ENCODE peak calls at places on chromosomes 3 and 15, in eight cellular contexts. I is lower lobe of right lung; U is uterus; M is hepatocyte; N is right atrium auricular region; E is CD4-positive, alpha-beta T cell; W is Peyer's patch; D is fibroblast of lung. K is an unnamed sample. For H3K9me3, the result is how much of the 10 kb centered on the place peaks cover.

GRCh38 chr3:156617145-156617544 is 57.2 kb upstream of the TIPARP start:
- DNase-seq in I (no peak), D (peak), N (no peak), M (no peak), E (no peak), U (no peak), W (no peak), K (no peak)

GRCh38 chr3:111904376-111905241 is 45.5 kb downstream of the PHLDB2 start:
- DNase-seq in M (peak), I (no peak), W (no peak), N (no peak), U (no peak), E (no peak), D (peak), K (no peak)

GRCh38 chr3:183650554-183650953 is 15.1 kb downstream of the KLHL24 start:
- DNase-seq in M (no peak), U (no peak), D (peak), W (no peak), I (no peak), N (no peak), E (no peak), K (no peak)

GRCh38 chr3:30752961-30753360 is 141.5 kb downstream of the GADL1 start:
- DNase-seq in W (peak), U (no peak), I (no peak), N (no peak), E (no peak), D (peak), M (peak), K (no peak)

GRCh38 chr15:71549100-71549499 is 261.3 kb upstream of the NR2E3 start:
- DNase-seq in D (no peak), N (no peak), U (no peak), E (no peak), M (no peak), W (no peak), I (no peak), K (no peak)

GRCh38 chr3:127722104-127722784 is 49.5 kb downstream of the ABTB1 start:
- DNase-seq in I (no peak), W (no peak), M (no peak), U (no peak), D (no peak), N (no peak), E (no peak), K (no peak)

GRCh38 chr3:86785381-86785780 is 205.6 kb downstream of the VGLL3 start:
- DNase-seq in M (peak), E (no peak), W (no peak), I (no peak), D (peak), N (no peak), U (no peak), K (no peak)

GRCh38 chr15:95495033-95495541 is 835.4 kb upstream of the NR2F2 start:
- DNase-seq in M (peak), U (no peak), I (no peak), W (no peak), D (peak), N (no peak), E (no peak), K (no peak)

GRCh38 chr3:196537319-196537984 is 22.3 kb upstream of the SMCO1 start:
- DNase-seq in D (no peak), U (peak), E (peak), I (no peak), M (no peak), N (no peak), W (peak), K (no peak)

GRCh38 chr3:184740509-184741258 is 28.8 kb upstream of the MAGEF1 start:
- DNase-seq in I (no peak), W (peak), M (no peak), U (peak), E (no peak), N (no peak), D (peak), K (peak)

GRCh38 chr3:67083277-67083676 is 85.2 kb downstream of the KBTBD8 start:
- DNase-seq in W (peak), I (no peak), N (no peak), E (peak), U (no peak), M (no peak), D (peak), K (no peak)

GRCh38 chr15:43524254-43524847 is 6.9 kb downstream of the MAP1A start:
- DNase-seq in D (no peak), E (no peak), M (no peak), N (no peak), U (no peak), I (no peak), W (no peak), K (no peak)

DNA sequence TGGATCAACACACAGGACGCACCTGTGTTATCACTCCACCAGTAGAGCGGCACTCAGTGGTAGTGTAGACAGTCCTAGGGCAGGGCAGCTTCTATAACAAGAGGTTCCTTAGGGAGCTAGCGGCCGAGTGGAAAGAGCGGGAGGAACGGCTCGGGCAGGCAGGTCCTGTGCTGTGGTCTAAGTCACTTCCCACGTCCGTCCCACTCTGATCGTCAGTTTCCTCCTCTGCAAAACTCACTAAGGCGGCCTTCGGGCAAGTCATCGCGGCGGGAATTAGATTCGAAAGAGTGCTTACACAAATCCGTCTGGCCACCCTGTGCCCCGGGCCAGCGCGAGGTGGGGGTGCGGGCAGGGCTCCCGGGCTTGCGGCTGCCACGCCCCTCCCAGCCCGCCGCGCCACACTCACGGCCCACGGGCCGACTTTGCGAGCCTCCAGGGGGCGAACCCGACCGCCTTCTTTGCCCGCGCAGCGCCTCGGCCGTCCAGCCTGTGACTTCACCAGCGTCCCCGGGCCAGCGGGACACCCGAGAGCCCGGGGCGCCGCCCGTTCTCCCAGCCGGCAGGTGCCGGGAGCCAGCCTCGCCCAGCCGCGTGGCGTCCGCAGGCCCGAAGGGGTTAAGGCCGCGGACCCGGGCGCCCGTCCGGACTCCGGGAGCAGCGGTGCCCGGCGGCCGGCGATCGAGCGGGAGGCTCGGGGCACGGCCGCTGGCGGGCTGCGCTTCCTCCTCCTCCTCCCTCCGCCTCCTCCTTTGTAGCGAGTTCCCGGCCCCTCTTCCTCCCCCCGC is 426 bp upstream of the CORO2B start:
- DNase-seq in N (peak), U (peak), W (peak), M (peak), I (peak), D (peak), E (no peak), K (no peak)
- TF ChIP-seq CTCF in N (peak), U (peak), W (peak), M (peak), I (peak), D (peak), E (no peak), K (peak)

GRCh38 chr3:128859573-128860154 is 19.8 kb upstream of the ACAD9 start:
- DNase-seq in U (no peak), N (no peak), I (no peak), D (no peak), W (no peak), E (no peak), M (no peak), K (no peak)
- H3K9me3 ChIP-seq in U (under half), N (under half), I (under half), D (under half), W (under half), E (under half), M (under half), K (under half)

GRCh38 chr15:25675396-25675795 is 187.7 kb downstream of the ATP10A start:
- DNase-seq in D (no peak), W (no peak), E (no peak), I (no peak), M (no peak), U (no peak), N (no peak), K (peak)
- H3K27ac ChIP-seq in D (no peak), W (no peak), E (no peak), I (no peak), M (no peak), U (peak), N (peak), K (no peak)

DNA sequence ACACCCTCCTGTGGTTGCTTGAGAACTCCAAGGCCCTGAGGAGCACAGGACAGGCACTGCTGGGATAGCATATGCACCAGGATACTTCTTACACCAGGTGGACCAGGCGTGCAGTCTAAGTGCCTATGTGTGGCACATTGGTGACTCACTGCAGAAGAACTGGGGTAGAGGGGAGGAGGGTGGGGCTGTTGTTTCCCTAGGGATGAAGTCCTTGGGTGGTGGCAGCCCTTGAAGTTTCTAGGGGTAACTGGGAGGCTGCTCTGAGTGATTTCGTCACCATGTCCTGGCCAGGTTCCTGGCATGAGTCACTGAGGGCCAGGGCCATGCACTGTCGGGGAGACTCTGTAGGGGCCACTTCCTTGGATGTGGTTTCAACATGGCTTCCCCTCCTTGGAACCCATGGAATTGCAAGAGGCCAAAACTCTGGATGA is 15.9 kb downstream of the MYZAP start:
- DNase-seq in W (peak), U (no peak), M (peak), I (peak), E (no peak), D (peak), N (peak), K (peak)
- TF ChIP-seq CTCF in W (no peak), U (no peak), M (no peak), I (no peak), E (no peak), D (no peak), N (no peak), K (peak)

GRCh38 chr15:25088261-25088790 is 133.5 kb downstream of the SNRPN start:
- DNase-seq in M (no peak), E (no peak), I (no peak), W (no peak), U (no peak), N (peak), D (no peak), K (no peak)

GRCh38 chr15:25091421-25092158 is 136.8 kb downstream of the SNRPN start:
- DNase-seq in I (no peak), N (peak), W (no peak), U (no peak), E (no peak), M (no peak), D (no peak), K (peak)

GRCh38 chr15:25090073-25090733 is 135.4 kb downstream of the SNRPN start:
- DNase-seq in N (peak), I (no peak), M (no peak), U (no peak), D (no peak), E (no peak), W (no peak), K (peak)

GRCh38 chr15:25089577-25089976 is 134.8 kb downstream of the SNRPN start:
- DNase-seq in U (no peak), E (no peak), D (no peak), M (no peak), W (no peak), I (no peak), N (peak), K (peak)

GRCh38 chr15:25087137-25087536 is 132.3 kb downstream of the SNRPN start:
- DNase-seq in E (no peak), W (no peak), I (no peak), U (no peak), N (no peak), M (no peak), D (no peak), K (peak)
- H3K9me3 ChIP-seq in E (half or more), W (under half), I (half or more), U (half or more), N (under half), M (under half), D (under half), K (under half)

GRCh38 chr15:34699968-34700640 is 54.7 kb downstream of the GJD2 start:
- DNase-seq in E (no peak), I (no peak), D (peak), W (no peak), M (no peak), U (no peak), N (no peak), K (no peak)
- H3K27ac ChIP-seq in E (no peak), I (no peak), D (no peak), W (no peak), M (no peak), U (no peak), N (no peak), K (no peak)

GRCh38 chr3:5796541-5796940 is 609.0 kb downstream of the EDEM1 start:
- DNase-seq in N (no peak), I (no peak), U (no peak), D (no peak), E (no peak), M (no peak), W (no peak), K (no peak)

GRCh38 chr3:5798809-5799208 is 611.3 kb downstream of the EDEM1 start:
- DNase-seq in D (peak), W (no peak), E (no peak), N (no peak), M (no peak), U (no peak), I (no peak), K (no peak)

GRCh38 chr3:5800965-5801364 is 613.5 kb downstream of the EDEM1 start:
- DNase-seq in E (no peak), U (no peak), W (no peak), N (no peak), D (no peak), M (no peak), I (no peak), K (no peak)

DNA sequence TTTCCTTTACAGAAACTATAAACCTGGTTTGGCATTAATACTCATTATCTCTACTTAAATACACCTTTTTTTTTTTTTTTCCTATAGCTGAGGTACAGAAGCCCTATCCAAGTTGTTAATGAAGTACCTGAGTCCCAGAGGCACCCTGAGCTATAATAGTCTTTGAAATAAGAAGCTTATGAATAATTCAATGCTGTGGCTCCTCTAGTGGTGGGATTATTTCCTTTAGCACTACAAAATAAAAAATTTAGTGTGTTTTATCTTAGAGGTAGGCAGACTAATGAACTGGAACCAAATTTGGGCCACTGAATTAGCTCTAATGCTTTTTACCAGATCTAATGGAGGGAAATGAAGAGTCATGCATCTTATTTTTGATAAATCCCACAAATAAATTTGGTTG is 611.9 kb downstream of the EDEM1 start:
- DNase-seq in M (no peak), W (no peak), I (no peak), U (no peak), E (no peak), N (no peak), D (no peak), K (no peak)
- TF ChIP-seq CTCF in M (peak), W (no peak), I (no peak), U (no peak), E (no peak), N (peak), D (no peak), K (peak)

GRCh38 chr3:22886394-22886793 is 316.7 kb upstream of the UBE2E2 start:
- DNase-seq in I (no peak), W (no peak), M (no peak), N (peak), U (peak), E (no peak), D (no peak), K (no peak)
- H3K9me3 ChIP-seq in I (under half), W (under half), M (under half), N (under half), U (under half), E (under half), D (under half), K (under half)